ENCODE peak calls at places on chromosomes 2 and 18, in ten cellular contexts. S is sciatic nerve; G is pancreas; Y is SK-N-SH treated with all-trans-retinoic acid at 6 μM for 48 hours; A is stimulated activated memory B cell treated with anti-CD40 and anti-IgM and Interleukin-4, amounts not matched to agents 10 μg/mL and 1 μg/mL and 100 μg/mL, for 72 hours; X is CD8-positive, alpha-beta T cell; E is omental fat pad; B is T-helper 17 cell; I is psoas muscle; U is activated T-helper 17 cell treated with anti-CD3 and anti-CD28 coated beads, Interleukin-2, amount 50 U/mL, for 72 hours. F is an unnamed sample.

GRCh38 chr2:16058256-16058655 is 117.9 kb downstream of the MYCN start:
- ATAC-seq in S (no peak), I (no peak), A (no peak), Y (no peak), E (no peak), U (no peak), G (no peak), B (no peak), X (no peak), F (no peak)

GRCh38 chr2:160399880-160400279 is 93.7 kb downstream of the RBMS1 start:
- ATAC-seq in S (no peak), B (peak; percentile 24), X (no peak), U (no peak), I (no peak), A (no peak), E (no peak), G (no peak), Y (no peak), F (no peak)

GRCh38 chr2:44945676-44946427 is 4.3 kb downstream of the SIX3 start:
- ATAC-seq in G (no peak), S (no peak), I (no peak), Y (no peak), X (no peak), B (no peak), U (no peak), A (no peak), E (no peak), F (no peak)

GRCh38 chr2:118604346-118604745 is 243.1 kb downstream of the EN1 start:
- ATAC-seq in U (no peak), I (no peak), B (no peak), A (no peak), G (peak; percentile 45), E (no peak), Y (no peak), S (no peak), X (no peak), F (no peak)

GRCh38 chr18:51879329-51879728 is 460.7 kb upstream of the DCC start:
- ATAC-seq in E (no peak), X (no peak), B (no peak), A (no peak), Y (no peak), I (no peak), G (no peak), U (no peak), S (no peak), F (no peak)

GRCh38 chr2:73043978-73044832 is 27.3 kb downstream of the SFXN5 start:
- ATAC-seq in A (no peak), X (peak; percentile 29), I (no peak), B (no peak), U (no peak), G (no peak), Y (no peak), E (no peak), S (no peak), F (no peak)

GRCh38 chr2:149715005-149715592 is 127.5 kb upstream of the MMADHC start:
- ATAC-seq in G (peak; percentile 55), X (no peak), U (no peak), S (no peak), E (no peak), A (no peak), Y (peak; percentile 97), B (no peak), I (no peak), F (no peak)

GRCh38 chr2:9975805-9976447 is 24.4 kb downstream of the GRHL1 start:
- ATAC-seq in X (no peak), G (peak; percentile 65), A (no peak), E (peak; percentile 86), S (peak; percentile 57), I (peak; percentile 93), U (peak; percentile 93), B (no peak), Y (peak; percentile 86), F (peak; percentile 56)

GRCh38 chr2:136118819-136119716 is 1.1 kb upstream of the CXCR4 start:
- ATAC-seq in S (peak; percentile 71), U (peak; percentile 72), B (peak; percentile 66), A (peak; percentile 88), I (peak; percentile 35), E (peak; percentile 27), G (peak; percentile 51), Y (no peak), X (peak; percentile 61), F (peak; percentile 64)

GRCh38 chr2:63041592-63041991 is 9.0 kb upstream of the OTX1 start:
- ATAC-seq in E (no peak), X (no peak), A (no peak), Y (no peak), U (no peak), S (no peak), I (no peak), B (no peak), G (no peak), F (no peak)

GRCh38 chr2:46351388-46352141 is 54.4 kb downstream of the EPAS1 start:
- ATAC-seq in S (peak; percentile 55), I (peak; percentile 60), E (no peak), B (peak; percentile 87), U (peak; percentile 95), G (peak; percentile 20), Y (no peak), X (peak; percentile 85), A (peak; percentile 58), F (peak; percentile 90)

GRCh38 chr2:221380049-221380448 is 192.1 kb downstream of the EPHA4 start:
- ATAC-seq in I (no peak), A (peak; percentile 58), Y (no peak), B (no peak), X (no peak), E (no peak), G (no peak), U (no peak), S (no peak), F (no peak)

GRCh38 chr2:85001595-85001994 is 30.6 kb downstream of the KCMF1 start:
- ATAC-seq in X (peak; percentile 34), G (peak; percentile 51), U (peak; percentile 18), I (no peak), E (no peak), A (no peak), B (peak; percentile 67), Y (no peak), S (no peak), F (peak; percentile 15)

GRCh38 chr2:206733341-206733740 is 15.1 kb upstream of the DYTN start:
- ATAC-seq in U (no peak), A (no peak), S (no peak), I (no peak), B (no peak), X (no peak), G (no peak), Y (no peak), E (no peak), F (no peak)

GRCh38 chr2:177466337-177467195 is 74.0 kb downstream of the AGPS start:
- ATAC-seq in U (no peak), A (peak; percentile 45), Y (no peak), S (no peak), X (no peak), E (no peak), B (no peak), I (peak; percentile 16), G (no peak), F (no peak)

GRCh38 chr2:96325884-96326255 is 753 bp downstream of the ITPRIPL1 start:
- ATAC-seq in S (peak; percentile 33), E (no peak), U (peak; percentile 53), G (peak; percentile 20), X (peak; percentile 70), I (no peak), A (peak; percentile 45), Y (no peak), B (peak; percentile 67), F (peak; percentile 42)

GRCh38 chr2:135151615-135152014 is 99.5 kb downstream of the RAB3GAP1 start:
- ATAC-seq in U (no peak), I (no peak), G (no peak), B (no peak), E (no peak), A (no peak), Y (no peak), S (no peak), X (no peak), F (no peak)

GRCh38 chr2:56015631-56016251 is 92.2 kb upstream of the EFEMP1 start:
- ATAC-seq in A (no peak), E (no peak), I (no peak), S (no peak), G (peak; percentile 9), B (no peak), Y (no peak), U (no peak), X (no peak), F (no peak)

GRCh38 chr18:72898870-72899840 is 31.4 kb upstream of the NETO1 start:
- ATAC-seq in E (no peak), X (no peak), G (no peak), I (no peak), U (no peak), Y (no peak), B (no peak), S (no peak), A (no peak), F (no peak)

GRCh38 chr2:32614069-32614468 is 13.8 kb upstream of the TTC27 start:
- ATAC-seq in G (no peak), I (no peak), S (no peak), Y (no peak), E (no peak), B (no peak), X (no peak), U (no peak), A (no peak), F (no peak)

GRCh38 chr2:134392689-134393476 is 139.0 kb downstream of the MGAT5 start:
- ATAC-seq in E (peak; percentile 90), Y (no peak), I (no peak), A (no peak), G (peak; percentile 32), S (peak; percentile 89), U (no peak), B (no peak), X (no peak), F (no peak)

GRCh38 chr2:197615033-197615652 is 60.2 kb downstream of the RFTN2 start:
- ATAC-seq in I (no peak), S (no peak), E (no peak), G (peak; percentile 53), Y (no peak), X (no peak), U (peak; percentile 35), B (peak; percentile 30), A (peak; percentile 41), F (no peak)

GRCh38 chr18:51132256-51132935 is 65.1 kb downstream of the MEX3C start:
- ATAC-seq in Y (no peak), G (no peak), A (no peak), E (no peak), B (no peak), S (no peak), I (no peak), X (no peak), U (no peak), F (no peak)

GRCh38 chr2:223076573-223076972 is 24.6 kb downstream of the KCNE4 start:
- ATAC-seq in Y (peak; percentile 73), U (no peak), G (no peak), A (no peak), I (no peak), X (no peak), E (no peak), B (no peak), S (no peak), F (no peak)

GRCh38 chr18:2981212-2981728 is 31.7 kb downstream of the LPIN2 start:
- ATAC-seq in G (no peak), A (peak; percentile 56), S (peak; percentile 36), Y (peak; percentile 57), X (peak; percentile 11), I (peak; percentile 52), B (peak; percentile 46), U (peak; percentile 30), E (peak; percentile 67), F (peak; percentile 26)

GRCh38 chr2:39437522-39438296 is 624 bp upstream of the MAP4K3 start:
- ATAC-seq in U (peak; percentile 59), Y (peak; percentile 31), E (peak; percentile 62), A (peak; percentile 64), G (peak; percentile 65), X (peak; percentile 76), I (peak; percentile 29), S (peak; percentile 58), B (peak; percentile 85), F (peak; percentile 70)

GRCh38 chr18:73787316-73787715 is 360.3 kb downstream of the FBXO15 start:
- ATAC-seq in X (no peak), E (no peak), I (no peak), G (no peak), Y (no peak), U (no peak), A (no peak), S (no peak), B (no peak), F (no peak)

GRCh38 chr18:6270791-6271216 is 143.9 kb downstream of the L3MBTL4 start:
- ATAC-seq in X (no peak), A (peak; percentile 16), I (no peak), U (no peak), S (no peak), E (no peak), B (no peak), Y (no peak), G (no peak), F (no peak)